ENCODE peak calls at places on chromosome 12, in six cellular contexts. B, D, O, P, J and Q are unnamed samples. For H3K36me3, the result is how much of the 10 kb centered on the place peaks cover.

GRCh38 chr12:45184145-45184958 is 31.5 kb upstream of the ANO6 start:
- DNase-seq in B (no peak), D (no peak), O (no peak), P (no peak), J (no peak), Q (no peak)

GRCh38 chr12:130601327-130601726 is 114.8 kb downstream of the RIMBP2 start:
- DNase-seq in B (no peak), D (no peak), O (no peak), P (no peak), J (no peak), Q (no peak)

GRCh38 chr12:92384571-92384970 is 238.9 kb upstream of the BTG1 start:
- DNase-seq in B (no peak), D (no peak), O (no peak), P (no peak), J (no peak), Q (no peak)

GRCh38 chr12:109739747-109740693 is 26.4 kb downstream of the FAM222A start:
- DNase-seq in B (peak), D (no peak), O (peak), P (peak), J (peak), Q (peak)

GRCh38 chr12:119762619-119763018 is 94.7 kb downstream of the PRKAB1 start:
- DNase-seq in B (no peak), D (no peak), O (no peak), P (no peak), J (no peak), Q (no peak)

GRCh38 chr12:44433647-44434046 is 442.5 kb downstream of the NELL2 start:
- DNase-seq in B (no peak), D (no peak), O (no peak), P (no peak), J (no peak), Q (no peak)

GRCh38 chr12:122040579-122041386 is 19.1 kb downstream of the BCL7A start:
- DNase-seq in B (peak), D (no peak), O (no peak), P (no peak), J (no peak), Q (no peak)

GRCh38 chr12:16913832-16914490 is 308.0 kb upstream of the LMO3 start:
- DNase-seq in B (no peak), D (no peak), O (no peak), P (no peak), J (no peak), Q (no peak)

GRCh38 chr12:63420206-63420644 is 248.1 kb downstream of the DPY19L2 start:
- DNase-seq in B (peak), D (peak), O (no peak), P (no peak), J (no peak), Q (no peak)

GRCh38 chr12:43143278-43143677 is 408.7 kb downstream of the ADAMTS20 start:
- DNase-seq in B (no peak), D (peak), O (no peak), P (no peak), J (no peak), Q (no peak)

GRCh38 chr12:43154498-43155045 is 397.4 kb downstream of the ADAMTS20 start:
- DNase-seq in B (peak), D (no peak), O (no peak), P (no peak), J (no peak), Q (no peak)

GRCh38 chr12:43151406-43152080 is 400.5 kb downstream of the ADAMTS20 start:
- DNase-seq in B (no peak), D (no peak), O (no peak), P (no peak), J (no peak), Q (no peak)

GRCh38 chr12:43147893-43148292 is 404.1 kb downstream of the ADAMTS20 start:
- DNase-seq in B (no peak), D (no peak), O (no peak), P (no peak), J (no peak), Q (no peak)

DNA sequence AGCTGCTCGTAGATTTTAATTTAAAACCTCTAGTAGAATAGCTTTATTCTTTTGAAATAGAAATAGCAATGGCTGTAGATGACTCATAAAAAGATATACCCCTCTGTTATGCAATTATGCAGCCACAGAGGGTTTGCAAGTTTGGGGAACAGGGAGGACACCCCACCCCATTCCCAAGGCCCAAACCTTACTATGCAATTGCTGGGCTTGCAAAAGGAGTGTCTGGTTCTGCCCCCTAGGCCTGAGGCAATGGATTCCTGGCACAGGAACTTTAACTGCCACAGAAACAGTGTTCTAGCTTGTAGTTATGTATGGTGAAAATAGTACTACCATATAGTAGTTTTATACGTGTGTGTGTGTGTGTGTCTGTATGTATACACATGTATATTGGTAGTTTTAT is 403.3 kb downstream of the ADAMTS20 start:
- DNase-seq in B (no peak), D (no peak), O (no peak), P (no peak), J (no peak), Q (no peak)
- TF ChIP-seq CTCF in B (no peak), D (no peak), O (no peak), P (no peak), J (no peak), Q (no peak)

GRCh38 chr12:108697905-108698304 is 33.4 kb downstream of the CORO1C start:
- DNase-seq in B (no peak), D (no peak), O (no peak), P (no peak), J (no peak), Q (no peak)
- H3K36me3 ChIP-seq in B (under half), D (under half), O (under half), P (under half), J (under half), Q (under half)

GRCh38 chr12:104669057-104669770 is 212.5 kb downstream of the CHST11 start:
- DNase-seq in B (peak), D (no peak), O (peak), P (no peak), J (peak), Q (no peak)
- TF ChIP-seq CTCF in B (peak), D (no peak), O (peak), P (no peak), J (no peak), Q (no peak)

GRCh38 chr12:104307655-104308000 is 4.1 kb downstream of the EID3 start:
- DNase-seq in B (no peak), D (no peak), O (no peak), P (no peak), J (no peak), Q (no peak)
- H3K36me3 ChIP-seq in B (under half), D (under half), O (under half), P (under half), J (under half), Q (under half)

GRCh38 chr12:3303410-3304136 is 187.4 kb upstream of the PRMT8 start:
- DNase-seq in B (peak), D (no peak), O (no peak), P (no peak), J (no peak), Q (no peak)

GRCh38 chr12:3299929-3300832 is 190.8 kb upstream of the PRMT8 start:
- DNase-seq in B (peak), D (peak), O (peak), P (peak), J (peak), Q (peak)

GRCh38 chr12:3298603-3299002 is 192.4 kb upstream of the PRMT8 start:
- DNase-seq in B (no peak), D (no peak), O (no peak), P (no peak), J (no peak), Q (no peak)

GRCh38 chr12:3302406-3303041 is 188.5 kb upstream of the PRMT8 start:
- DNase-seq in B (no peak), D (no peak), O (no peak), P (no peak), J (no peak), Q (no peak)

DNA sequence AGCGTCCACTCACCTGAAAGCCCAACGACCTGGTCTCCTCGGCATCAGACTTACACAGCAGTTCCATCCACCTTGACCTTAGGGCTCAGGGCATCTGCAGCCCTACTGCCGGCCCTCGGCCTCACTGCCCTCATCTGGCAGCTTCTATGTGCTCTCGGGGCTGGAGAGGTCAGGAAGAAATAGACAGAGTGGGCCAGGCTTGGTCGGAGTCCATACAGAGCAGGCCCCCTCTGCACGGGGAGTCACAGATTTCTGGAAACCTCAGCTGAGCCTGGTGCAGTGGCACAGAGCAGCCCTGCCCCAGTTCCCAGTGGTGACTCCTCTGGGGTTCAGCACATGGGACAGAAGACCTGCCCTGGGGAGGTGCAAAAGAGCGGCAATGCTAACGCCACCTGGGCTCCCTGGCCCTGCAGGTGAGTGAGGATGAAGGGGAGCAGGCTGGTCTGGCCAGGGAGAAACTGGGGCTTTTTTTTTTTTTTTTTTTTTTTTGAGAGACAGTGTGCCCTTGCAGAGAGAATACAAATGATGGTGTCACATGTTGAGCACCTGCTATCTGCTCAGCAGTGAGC is 190.1 kb upstream of the PRMT8 start:
- DNase-seq in B (peak), D (no peak), O (no peak), P (no peak), J (no peak), Q (no peak)
- TF ChIP-seq CTCF in B (no peak), D (no peak), O (no peak), P (no peak), J (peak), Q (no peak)

GRCh38 chr12:113060336-113060960 is 3.9 kb downstream of the DTX1 start:
- DNase-seq in B (no peak), D (no peak), O (no peak), P (no peak), J (no peak), Q (no peak)

GRCh38 chr12:113062502-113063395 is 6.2 kb downstream of the DTX1 start:
- DNase-seq in B (no peak), D (no peak), O (no peak), P (no peak), J (no peak), Q (peak)

GRCh38 chr12:113059071-113059595 is 2.6 kb downstream of the DTX1 start:
- DNase-seq in B (no peak), D (no peak), O (no peak), P (no peak), J (no peak), Q (no peak)

GRCh38 chr12:113063396-113064350 is 7.1 kb downstream of the DTX1 start:
- DNase-seq in B (no peak), D (no peak), O (no peak), P (no peak), J (no peak), Q (no peak)

DNA sequence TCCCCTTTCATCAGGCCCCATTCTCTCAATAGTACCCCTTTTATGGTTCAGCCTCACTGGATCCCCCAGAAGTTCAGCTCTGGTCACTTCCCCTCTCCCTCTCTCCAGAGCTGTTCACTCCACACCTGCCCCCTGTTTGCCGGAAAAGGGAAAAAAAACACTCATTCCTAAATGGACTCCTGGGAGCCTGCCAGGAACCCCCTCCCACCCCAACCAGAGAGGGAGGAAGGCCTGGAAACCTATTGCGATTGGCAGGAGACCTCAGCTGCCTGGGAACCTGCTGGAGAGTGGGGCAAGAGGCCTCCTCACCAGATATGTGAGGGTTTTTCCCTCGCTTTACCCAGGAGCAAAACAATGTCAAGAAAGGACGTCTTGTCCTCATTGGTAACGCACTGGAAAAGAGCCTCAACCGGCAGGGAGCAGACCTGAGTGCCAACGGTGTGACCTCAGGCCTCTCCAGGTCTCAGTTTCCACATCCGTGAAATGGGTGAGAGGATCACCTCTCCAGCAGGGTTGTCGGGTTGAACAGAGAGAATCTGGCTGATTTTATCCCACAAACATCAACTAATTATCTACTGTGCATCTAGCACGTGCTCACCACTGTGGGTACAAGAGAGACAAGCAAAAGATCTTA is 4.6 kb downstream of the DTX1 start:
- DNase-seq in B (no peak), D (no peak), O (no peak), P (no peak), J (no peak), Q (no peak)
- H3K36me3 ChIP-seq in B (under half), D (under half), O (under half), P (under half), J (under half), Q (under half)